ENCODE peak calls at places on chromosomes 4 and X, in five cellular contexts. R is hepatocyte, W is brain microvascular endothelial cell, J is right atrium auricular region, D is Peyer's patch. L is an unnamed sample. For H3K27me3, the result is how much of the 10 kb centered on the place peaks cover.

GRCh38 chr4:5988086-5988845 is 30.0 kb downstream of the C4orf50 start:
- DNase-seq in R (no peak), W (no peak), J (no peak), D (peak), L (no peak)

GRCh38 chrX:63250253-63250868 is 100.8 kb downstream of the SPIN4 start:
- DNase-seq in R (peak), W (peak), J (no peak), D (peak), L (peak)

GRCh38 chr4:2168469-2169319 is 73.2 kb downstream of the HAUS3 start:
- DNase-seq in R (no peak), W (no peak), J (no peak), D (no peak), L (no peak)

GRCh38 chr4:147741190-147741788 is 9.4 kb downstream of the ARHGAP10 start:
- DNase-seq in R (no peak), W (peak), J (no peak), D (no peak), L (no peak)

GRCh38 chrX:68758671-68759070 is 70.2 kb upstream of the EFNB1 start:
- DNase-seq in R (no peak), W (no peak), J (peak), D (no peak), L (no peak)

GRCh38 chr4:121071640-121072037 is 696 bp downstream of the NDNF start:
- DNase-seq in R (no peak), W (no peak), J (no peak), D (no peak), L (no peak)

GRCh38 chr4:74874785-74875367 is 58.0 kb upstream of the PARM1 start:
- DNase-seq in R (peak), W (peak), J (no peak), D (peak), L (no peak)

GRCh38 chr4:522911-523443 is 24.0 kb downstream of the PIGG start:
- DNase-seq in R (no peak), W (no peak), J (no peak), D (no peak), L (no peak)

GRCh38 chr4:94131212-94131611 is 76.5 kb upstream of the SMARCAD1 start:
- DNase-seq in R (no peak), W (peak), J (no peak), D (no peak), L (no peak)

GRCh38 chr4:83025563-83025962 is 9.4 kb upstream of the COPS4 start:
- DNase-seq in R (no peak), W (no peak), J (no peak), D (no peak), L (no peak)

GRCh38 chr4:6644792-6645530 is 4.5 kb downstream of the MRFAP1 start:
- DNase-seq in R (no peak), W (no peak), J (no peak), D (peak), L (no peak)

GRCh38 chr4:763191-763810 is 57.7 kb downstream of the PCGF3 start:
- DNase-seq in R (no peak), W (no peak), J (no peak), D (no peak), L (no peak)

GRCh38 chr4:144985014-144985413 is 113.0 kb downstream of the ANAPC10 start:
- DNase-seq in R (no peak), W (no peak), J (no peak), D (no peak), L (no peak)

GRCh38 chr4:182925298-182925738 is 8.1 kb upstream of the DCTD start:
- DNase-seq in R (peak), W (peak), J (no peak), D (peak), L (peak)

GRCh38 chr4:77044458-77045124 is 31.2 kb downstream of the CCNI start:
- DNase-seq in R (peak), W (no peak), J (no peak), D (no peak), L (no peak)

GRCh38 chr4:76305971-76306881 is at the start of gene STBD1:
- DNase-seq in R (peak), W (peak), J (no peak), D (peak), L (no peak)

GRCh38 chrX:133373366-133374079 is 41.8 kb downstream of the GPC4 start:
- DNase-seq in R (peak), W (no peak), J (no peak), D (peak), L (no peak)

GRCh38 chrX:17736856-17737706 is at the start of gene SCML1:
- DNase-seq in R (peak), W (peak), J (peak), D (peak), L (peak)

GRCh38 chr4:155442267-155443105 is 65.7 kb upstream of the MAP9 start:
- DNase-seq in R (peak), W (peak), J (peak), D (peak), L (peak)

GRCh38 chrX:154815274-154815818 is 10.1 kb upstream of the MPP1 start:
- DNase-seq in R (no peak), W (peak), J (no peak), D (no peak), L (no peak)

GRCh38 chr4:7237863-7238262 is 45.5 kb downstream of the SORCS2 start:
- DNase-seq in R (no peak), W (no peak), J (no peak), D (no peak), L (no peak)

GRCh38 chr4:25993564-25994185 is 79.7 kb downstream of the SMIM20 start:
- DNase-seq in R (peak), W (no peak), J (no peak), D (peak), L (no peak)

GRCh38 chrX:23742174-23742692 is 843 bp downstream of the ACOT9 start:
- DNase-seq in R (peak), W (peak), J (peak), D (no peak), L (no peak)

GRCh38 chr4:24103434-24104168 is 213.8 kb upstream of the PPARGC1A start:
- DNase-seq in R (no peak), W (peak), J (no peak), D (no peak), L (no peak)

GRCh38 chr4:144809056-144809640 is 163.2 kb downstream of the HHIP start:
- DNase-seq in R (no peak), W (no peak), J (no peak), D (no peak), L (no peak)

GRCh38 chrX:57134702-57135101 is 2.5 kb downstream of the SPIN2A start:
- DNase-seq in R (no peak), W (no peak), J (no peak), D (no peak), L (no peak)

DNA sequence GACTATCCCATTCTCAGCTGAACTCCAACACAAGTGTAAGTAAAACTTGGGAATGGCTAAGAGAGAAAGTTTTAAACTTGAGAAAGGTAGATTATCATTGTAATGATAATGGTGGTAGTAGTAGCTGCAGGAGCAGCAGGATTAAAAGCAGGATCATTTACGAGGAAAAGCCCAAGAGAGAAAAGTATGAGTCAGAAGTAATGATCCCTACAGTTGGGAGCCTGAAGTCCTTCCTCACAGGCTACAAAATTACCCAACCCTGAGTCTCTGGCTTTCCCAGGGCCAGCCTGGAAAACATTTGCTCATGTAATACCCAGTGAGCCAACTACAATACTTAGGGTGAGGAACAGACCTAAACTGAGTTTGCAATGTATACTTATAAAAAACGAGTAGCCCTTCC is 4.4 kb upstream of the PRDM8 start:
- DNase-seq in R (no peak), W (no peak), J (no peak), D (no peak), L (no peak)
- H3K27me3 ChIP-seq in R (half or more), W (under half), J (under half), D (under half), L (under half)

DNA sequence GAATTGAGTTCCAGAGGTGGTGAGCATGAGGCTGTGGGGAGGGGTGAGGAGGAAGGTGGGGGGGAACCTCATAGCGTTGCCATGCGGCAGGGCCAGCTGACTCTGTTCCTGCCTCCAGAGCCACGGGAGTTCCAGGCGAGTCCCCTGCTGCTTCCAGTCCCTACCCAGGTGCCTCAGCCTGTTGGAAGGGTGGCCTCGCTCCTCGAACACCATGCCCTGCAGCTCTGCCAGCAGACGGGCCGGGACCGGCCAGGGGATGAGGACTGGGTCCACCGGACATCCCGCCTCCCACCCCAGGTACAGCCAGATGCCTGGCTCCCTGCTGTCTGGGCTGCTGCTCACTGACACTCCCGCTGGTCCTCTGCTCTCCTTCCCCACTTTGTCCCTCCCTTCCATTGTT is 7.9 kb downstream of the CCDC22 start:
- DNase-seq in R (no peak), W (no peak), J (no peak), D (no peak), L (no peak)
- H3K27me3 ChIP-seq in R (under half), W (under half), J (under half), D (under half), L (under half)

DNA sequence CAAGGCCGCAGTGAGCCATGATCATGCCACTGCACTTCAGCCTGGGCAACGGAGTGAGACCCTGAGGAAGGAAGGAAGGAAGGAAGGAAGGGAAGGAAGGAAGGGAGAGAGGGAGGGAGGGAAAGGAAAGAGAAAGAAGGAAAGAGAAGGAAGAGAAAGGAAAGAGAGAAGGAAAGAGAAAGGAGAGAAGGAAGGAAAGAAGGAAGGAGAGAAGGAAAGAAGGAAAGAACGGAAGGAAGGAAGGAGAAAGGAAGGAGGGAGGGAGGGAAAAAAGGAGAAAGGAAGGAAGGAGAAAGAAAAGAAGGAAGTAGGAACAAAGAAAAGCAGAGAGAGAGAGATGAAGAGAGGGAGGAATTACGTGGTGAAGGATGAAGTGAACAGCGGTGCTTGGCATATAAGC is 30.4 kb downstream of the PRPS1 start:
- DNase-seq in R (no peak), W (no peak), J (no peak), D (no peak), L (no peak)
- H3K27me3 ChIP-seq in R (under half), W (under half), J (under half), D (under half), L (under half)

GRCh38 chrX:76248901-76249300 is 76.0 kb downstream of the PBDC1 start:
- DNase-seq in R (no peak), W (no peak), J (no peak), D (no peak), L (no peak)

GRCh38 chrX:76253432-76253831 is 80.6 kb downstream of the PBDC1 start:
- DNase-seq in R (peak), W (peak), J (no peak), D (peak), L (peak)
- H3K27me3 ChIP-seq in R (under half), W (under half), J (under half), D (under half), L (under half)